ENCODE peak calls at places on chromosomes 2 and 18, in nine cellular contexts. Q, G, D, N, T, P, R, F and Z are unnamed samples.

GRCh38 chr2:238523158-238524110 is 96.7 kb downstream of the ASB1 start:
- DNase-seq in Q (no peak), G (no peak), D (peak; percentile 90), N (no peak), T (no peak), P (no peak), R (peak; percentile 53), F (no peak), Z (no peak)

GRCh38 chr2:109527079-109527478 is 86.7 kb downstream of the SEPTIN10 start:
- DNase-seq in Q (no peak), G (no peak), D (peak; percentile 14), N (no peak), T (no peak), P (no peak), R (no peak), F (no peak), Z (no peak)

GRCh38 chr2:36952748-36953197 is 13.6 kb downstream of the STRN start:
- DNase-seq in Q (no peak), G (no peak), D (peak; percentile 26), N (no peak), T (no peak), P (peak; percentile 38), R (no peak), F (no peak), Z (no peak)

GRCh38 chr2:71557321-71557720 is 104.0 kb downstream of the DYSF start:
- DNase-seq in Q (no peak), G (no peak), D (peak; percentile 83), N (no peak), T (peak; percentile 26), P (no peak), R (peak; percentile 35), F (no peak), Z (no peak)

GRCh38 chr18:13217466-13217961 is 1.0 kb upstream of the LDLRAD4 start:
- DNase-seq in Q (peak; percentile 72), G (peak; percentile 21), D (peak; percentile 88), N (peak; percentile 68), T (peak; percentile 83), P (peak; percentile 71), R (peak; percentile 92), F (no peak), Z (no peak)

GRCh38 chr2:205683179-205683978 is 1.1 kb downstream of the NRP2 start:
- DNase-seq in Q (no peak), G (no peak), D (no peak), N (no peak), T (no peak), P (peak; percentile 35), R (no peak), F (peak; percentile 81), Z (no peak)

GRCh38 chr2:47249931-47250330 is 94.8 kb upstream of the STPG4 start:
- DNase-seq in Q (no peak), G (no peak), D (no peak), N (no peak), T (no peak), P (no peak), R (no peak), F (no peak), Z (no peak)

GRCh38 chr2:16716051-16716450 is 50.4 kb upstream of the CYRIA start:
- DNase-seq in Q (no peak), G (no peak), D (no peak), N (no peak), T (no peak), P (no peak), R (peak; percentile 21), F (no peak), Z (no peak)

GRCh38 chr2:215933141-215933540 is 80.2 kb downstream of the MREG start:
- DNase-seq in Q (no peak), G (no peak), D (no peak), N (no peak), T (no peak), P (no peak), R (no peak), F (no peak), Z (no peak)

GRCh38 chr2:218985325-218986091 is 524 bp upstream of the FEV start:
- DNase-seq in Q (no peak), G (no peak), D (peak; percentile 85), N (peak; percentile 15), T (peak; percentile 18), P (no peak), R (no peak), F (no peak), Z (no peak)

GRCh38 chr2:240965296-240965904 is 33.0 kb upstream of the SNED1 start:
- DNase-seq in Q (no peak), G (no peak), D (peak; percentile 64), N (no peak), T (peak; percentile 67), P (no peak), R (peak; percentile 84), F (no peak), Z (no peak)

GRCh38 chr2:195319548-195320415 is 337.2 kb upstream of the SLC39A10 start:
- DNase-seq in Q (no peak), G (no peak), D (no peak), N (no peak), T (no peak), P (no peak), R (no peak), F (no peak), Z (no peak)

GRCh38 chr2:115733190-115733775 is 1290.8 kb downstream of the DPP10 start:
- DNase-seq in Q (no peak), G (no peak), D (no peak), N (no peak), T (no peak), P (no peak), R (no peak), F (no peak), Z (no peak)

GRCh38 chr2:206086683-206087350 is 843 bp upstream of the INO80D start:
- DNase-seq in Q (no peak), G (no peak), D (no peak), N (no peak), T (no peak), P (peak; percentile 38), R (no peak), F (no peak), Z (no peak)

GRCh38 chr18:12032786-12033642 is 51.7 kb downstream of the IMPA2 start:
- DNase-seq in Q (no peak), G (no peak), D (no peak), N (no peak), T (no peak), P (no peak), R (no peak), F (peak; percentile 71), Z (no peak)

GRCh38 chr2:72887836-72888437 is 729 bp downstream of the SPR start:
- DNase-seq in Q (peak; percentile 84), G (peak; percentile 12), D (peak; percentile 91), N (peak; percentile 70), T (peak; percentile 93), P (peak; percentile 87), R (peak; percentile 96), F (peak; percentile 42), Z (no peak)

GRCh38 chr18:26618130-26618529 is 69.8 kb upstream of the KCTD1 start:
- DNase-seq in Q (no peak), G (no peak), D (no peak), N (no peak), T (no peak), P (no peak), R (no peak), F (no peak), Z (no peak)

GRCh38 chr2:7013761-7014160 is 96.5 kb downstream of the RNF144A start:
- DNase-seq in Q (no peak), G (no peak), D (no peak), N (no peak), T (no peak), P (no peak), R (no peak), F (no peak), Z (no peak)

GRCh38 chr2:236257575-236257974 is 6.6 kb downstream of the ASB18 start:
- DNase-seq in Q (no peak), G (no peak), D (no peak), N (no peak), T (no peak), P (no peak), R (no peak), F (no peak), Z (no peak)

GRCh38 chr2:17615728-17616351 is 75.3 kb downstream of the VSNL1 start:
- DNase-seq in Q (no peak), G (no peak), D (no peak), N (no peak), T (no peak), P (no peak), R (no peak), F (no peak), Z (no peak)

GRCh38 chr2:20229322-20230201 is 4.6 kb upstream of the SDC1 start:
- DNase-seq in Q (no peak), G (no peak), D (peak; percentile 22), N (no peak), T (no peak), P (no peak), R (no peak), F (peak; percentile 64), Z (no peak)

GRCh38 chr2:35548171-35548570 is 807.4 kb upstream of the CRIM1 start:
- DNase-seq in Q (no peak), G (no peak), D (no peak), N (no peak), T (no peak), P (no peak), R (no peak), F (no peak), Z (no peak)

GRCh38 chr2:205680903-205681302 is 1.4 kb upstream of the NRP2 start:
- DNase-seq in Q (no peak), G (no peak), D (no peak), N (no peak), T (no peak), P (peak; percentile 36), R (no peak), F (no peak), Z (no peak)

GRCh38 chr2:166700079-166700478 is 188.2 kb upstream of the XIRP2 start:
- DNase-seq in Q (peak; percentile 2), G (no peak), D (no peak), N (no peak), T (no peak), P (no peak), R (no peak), F (no peak), Z (no peak)

GRCh38 chr2:239956818-239957261 is 68.3 kb downstream of the NDUFA10 start:
- DNase-seq in Q (no peak), G (no peak), D (peak; percentile 41), N (no peak), T (peak; percentile 41), P (no peak), R (peak; percentile 64), F (no peak), Z (no peak)

GRCh38 chr2:68762665-68763064 is 28.1 kb downstream of the ARHGAP25 start:
- DNase-seq in Q (no peak), G (no peak), D (no peak), N (no peak), T (no peak), P (peak; percentile 37), R (no peak), F (no peak), Z (no peak)

GRCh38 chr2:55232863-55233657 is 572 bp downstream of the RPS27A start:
- DNase-seq in Q (peak; percentile 17), G (no peak), D (peak; percentile 32), N (no peak), T (peak; percentile 63), P (peak; percentile 49), R (peak; percentile 66), F (no peak), Z (peak; percentile 9)

GRCh38 chr2:134260726-134261125 is 6.9 kb downstream of the MGAT5 start:
- DNase-seq in Q (no peak), G (no peak), D (no peak), N (no peak), T (peak; percentile 55), P (no peak), R (no peak), F (peak; percentile 86), Z (no peak)

GRCh38 chr2:196249860-196250259 is 78.5 kb upstream of the STK17B start:
- DNase-seq in Q (peak; percentile 27), G (no peak), D (no peak), N (no peak), T (no peak), P (no peak), R (no peak), F (no peak), Z (no peak)

GRCh38 chr2:240840435-240841060 is 20.5 kb upstream of the KIF1A start:
- DNase-seq in Q (peak; percentile 84), G (no peak), D (peak; percentile 90), N (peak; percentile 71), T (no peak), P (peak; percentile 89), R (peak; percentile 78), F (peak; percentile 31), Z (no peak)

GRCh38 chr2:15673919-15674636 is 82.4 kb downstream of the DDX1 start:
- DNase-seq in Q (no peak), G (no peak), D (peak; percentile 62), N (no peak), T (no peak), P (peak; percentile 70), R (no peak), F (no peak), Z (no peak)